ENCODE peak calls at places on chromosomes 1 and 21, in seven cellular contexts. E is right cardiac atrium; M is T-helper 17 cell; X is stimulated activated naive CD8-positive, alpha-beta T cell treated with anti-CD3 and anti-CD28 coated beads, Interleukin-15, amount 100 ng/mL, for 72 hours; N is left colon; W is right lobe of liver; C is activated T-helper 17 cell treated with anti-CD3 and anti-CD28 coated beads, Interleukin-2, amount 50 U/mL, for 72 hours. B is an unnamed sample.

GRCh38 chr1:10556430-10557005 is 81.8 kb downstream of the PEX14 start:
- ATAC-seq in M (no peak), X (no peak), W (peak; percentile 22), C (no peak), N (no peak), E (peak; percentile 57), B (peak; percentile 57)

GRCh38 chr1:245876586-245876985 is 630.5 kb downstream of the SMYD3 start:
- ATAC-seq in W (no peak), M (no peak), N (no peak), C (no peak), E (no peak), X (no peak), B (no peak)

GRCh38 chr1:87404306-87404705 is 75.6 kb downstream of the LMO4 start:
- ATAC-seq in C (peak; percentile 98), M (peak; percentile 99), N (no peak), W (no peak), X (peak; percentile 98), E (no peak), B (no peak)

GRCh38 chr1:175155473-175155856 is 37.1 kb downstream of the KIAA0040 start:
- ATAC-seq in W (peak; percentile 7), M (no peak), E (peak; percentile 5), N (no peak), C (no peak), X (no peak), B (peak; percentile 52)

GRCh38 chr1:92503926-92504750 is 17.4 kb upstream of the GFI1 start:
- ATAC-seq in N (no peak), C (peak; percentile 43), E (no peak), W (no peak), X (peak; percentile 54), M (no peak), B (peak; percentile 47)

GRCh38 chr1:7052701-7053100 is 267.4 kb downstream of the CAMTA1 start:
- ATAC-seq in W (no peak), X (no peak), N (no peak), C (no peak), E (no peak), M (no peak), B (no peak)

GRCh38 chr1:195030793-195031192 is 1577.4 kb downstream of the KCNT2 start:
- ATAC-seq in N (no peak), M (no peak), W (no peak), X (peak; percentile 31), E (no peak), C (no peak), B (peak; percentile 34)

GRCh38 chr1:226708967-226709396 is 30.1 kb downstream of the ITPKB start:
- ATAC-seq in E (no peak), M (peak; percentile 15), C (no peak), W (no peak), N (no peak), X (peak; percentile 19), B (no peak)

GRCh38 chr1:13775446-13775845 is 75.5 kb downstream of the PRDM2 start:
- ATAC-seq in C (no peak), X (no peak), W (no peak), M (no peak), E (no peak), N (no peak), B (no peak)

GRCh38 chr21:38171723-38172344 is 85.0 kb upstream of the KCNJ15 start:
- ATAC-seq in X (no peak), E (peak; percentile 77), W (peak; percentile 49), C (no peak), M (no peak), N (no peak), B (no peak)

GRCh38 chr1:19166066-19166465 is 44.0 kb downstream of the UBR4 start:
- ATAC-seq in X (no peak), C (no peak), N (peak; percentile 81), E (no peak), W (peak; percentile 71), M (no peak), B (no peak)

GRCh38 chr1:21670956-21671902 is 2.1 kb upstream of the RAP1GAP start:
- ATAC-seq in W (no peak), E (no peak), M (no peak), N (no peak), C (no peak), X (no peak), B (no peak)

GRCh38 chr1:226763741-226764264 is 24.7 kb upstream of the ITPKB start:
- ATAC-seq in W (peak; percentile 53), M (peak; percentile 53), X (no peak), C (peak; percentile 74), E (no peak), N (no peak), B (no peak)